ENCODE peak calls at places on chromosomes 5 and 9, in four cellular contexts. One of them, this sample, is unnamed.

GRCh38 chr5:177603631-177604030 is 3.7 kb downstream of the B4GALT7 start:
- DNase-seq in tibial artery: no peak
- DNase-seq in mesendoderm: no peak
- DNase-seq in heart left ventricle: no peak
- DNase-seq in this sample: no peak

GRCh38 chr5:74141053-74141452 is 499.5 kb downstream of the ENC1 start:
- DNase-seq in tibial artery: no peak
- DNase-seq in mesendoderm: no peak
- DNase-seq in heart left ventricle: no peak
- DNase-seq in this sample: no peak

GRCh38 chr5:3995954-3996619 is 400.5 kb downstream of the IRX1 start:
- DNase-seq in tibial artery: no peak
- DNase-seq in mesendoderm: peak; percentile 55
- DNase-seq in heart left ventricle: no peak
- DNase-seq in this sample: no peak

GRCh38 chr9:21234153-21234687 is 5.6 kb downstream of the IFNA14 start:
- DNase-seq in tibial artery: no peak
- DNase-seq in mesendoderm: no peak
- DNase-seq in heart left ventricle: no peak
- DNase-seq in this sample: no peak

GRCh38 chr9:34457266-34458012 is 931 bp downstream of the FAM219A start:
- DNase-seq in tibial artery: peak; percentile 91
- DNase-seq in mesendoderm: peak; percentile 86
- DNase-seq in heart left ventricle: peak; percentile 85
- DNase-seq in this sample: peak; percentile 84

GRCh38 chr5:83011990-83012389 is 65.2 kb downstream of the TMEM167A start:
- DNase-seq in tibial artery: no peak
- DNase-seq in mesendoderm: no peak
- DNase-seq in heart left ventricle: no peak
- DNase-seq in this sample: no peak

GRCh38 chr5:30106596-30106995 is 1086.9 kb upstream of the CDH6 start:
- DNase-seq in tibial artery: no peak
- DNase-seq in mesendoderm: no peak
- DNase-seq in heart left ventricle: no peak
- DNase-seq in this sample: no peak

GRCh38 chr5:81353189-81353588 is 40.7 kb downstream of the ACOT12 start:
- DNase-seq in tibial artery: no peak
- DNase-seq in mesendoderm: no peak
- DNase-seq in heart left ventricle: no peak
- DNase-seq in this sample: no peak

GRCh38 chr5:136424835-136425694 is 59.7 kb upstream of the TRPC7 start:
- DNase-seq in tibial artery: peak; percentile 71
- DNase-seq in mesendoderm: peak; percentile 89
- DNase-seq in heart left ventricle: peak; percentile 59
- DNase-seq in this sample: peak; percentile 61

GRCh38 chr5:127426661-127427060 is 90.8 kb upstream of the PRRC1 start:
- DNase-seq in tibial artery: no peak
- DNase-seq in mesendoderm: no peak
- DNase-seq in heart left ventricle: no peak
- DNase-seq in this sample: peak; percentile 30

GRCh38 chr9:96048954-96049831 is 173.7 kb downstream of the ERCC6L2 start:
- DNase-seq in tibial artery: peak; percentile 98
- DNase-seq in mesendoderm: no peak
- DNase-seq in heart left ventricle: peak; percentile 54
- DNase-seq in this sample: peak; percentile 27

GRCh38 chr9:35318741-35319140 is 156.9 kb downstream of the UNC13B start:
- DNase-seq in tibial artery: peak; percentile 72
- DNase-seq in mesendoderm: no peak
- DNase-seq in heart left ventricle: no peak
- DNase-seq in this sample: no peak

GRCh38 chr9:98900244-98900643 is 43.5 kb upstream of the COL15A1 start:
- DNase-seq in tibial artery: no peak
- DNase-seq in mesendoderm: no peak
- DNase-seq in heart left ventricle: no peak
- DNase-seq in this sample: no peak

GRCh38 chr5:154190652-154191304 is at the start of gene GALNT10:
- DNase-seq in tibial artery: peak; percentile 75
- DNase-seq in mesendoderm: peak; percentile 71
- DNase-seq in heart left ventricle: peak; percentile 78
- DNase-seq in this sample: peak; percentile 73

GRCh38 chr9:93097496-93098205 is 1.6 kb downstream of the CARD19 start:
- DNase-seq in tibial artery: peak; percentile 87
- DNase-seq in mesendoderm: no peak
- DNase-seq in heart left ventricle: peak; percentile 30
- DNase-seq in this sample: no peak

GRCh38 chr9:78301466-78301865 is 4.5 kb downstream of the PSAT1 start:
- DNase-seq in tibial artery: no peak
- DNase-seq in mesendoderm: no peak
- DNase-seq in heart left ventricle: no peak
- DNase-seq in this sample: no peak

GRCh38 chr5:107744418-107745330 is 73.9 kb upstream of the EFNA5 start:
- DNase-seq in tibial artery: no peak
- DNase-seq in mesendoderm: peak; percentile 18
- DNase-seq in heart left ventricle: no peak
- DNase-seq in this sample: no peak

GRCh38 chr5:32136342-32136741 is 37.8 kb downstream of the GOLPH3 start:
- DNase-seq in tibial artery: no peak
- DNase-seq in mesendoderm: no peak
- DNase-seq in heart left ventricle: no peak
- DNase-seq in this sample: no peak

GRCh38 chr9:3873818-3874217 is 348.0 kb upstream of the RFX3 start:
- DNase-seq in tibial artery: no peak
- DNase-seq in mesendoderm: peak; percentile 53
- DNase-seq in heart left ventricle: no peak
- DNase-seq in this sample: no peak

GRCh38 chr5:77409870-77410621 is 82.1 kb downstream of the WDR41 start:
- DNase-seq in tibial artery: no peak
- DNase-seq in mesendoderm: no peak
- DNase-seq in heart left ventricle: no peak
- DNase-seq in this sample: no peak

GRCh38 chr5:129767927-129768380 is 20.1 kb downstream of the MINAR2 start:
- DNase-seq in tibial artery: peak; percentile 65
- DNase-seq in mesendoderm: peak; percentile 91
- DNase-seq in heart left ventricle: peak; percentile 35
- DNase-seq in this sample: peak; percentile 15

GRCh38 chr5:68460147-68460760 is 244.7 kb downstream of the PIK3R1 start:
- DNase-seq in tibial artery: no peak
- DNase-seq in mesendoderm: peak; percentile 65
- DNase-seq in heart left ventricle: no peak
- DNase-seq in this sample: no peak

GRCh38 chr5:177293819-177294581 is 9.5 kb downstream of the RAB24 start:
- DNase-seq in tibial artery: no peak
- DNase-seq in mesendoderm: no peak
- DNase-seq in heart left ventricle: no peak
- DNase-seq in this sample: no peak

GRCh38 chr9:17063535-17064135 is 71.2 kb upstream of the CNTLN start:
- DNase-seq in tibial artery: no peak
- DNase-seq in mesendoderm: peak; percentile 70
- DNase-seq in heart left ventricle: no peak
- DNase-seq in this sample: no peak

GRCh38 chr9:137317979-137318511 is 16.0 kb upstream of the NRARP start:
- DNase-seq in tibial artery: peak; percentile 65
- DNase-seq in mesendoderm: no peak
- DNase-seq in heart left ventricle: peak; percentile 49
- DNase-seq in this sample: peak; percentile 19

GRCh38 chr9:136690104-136690840 is 3.0 kb upstream of the AGPAT2 start:
- DNase-seq in tibial artery: no peak
- DNase-seq in mesendoderm: no peak
- DNase-seq in heart left ventricle: peak; percentile 92
- DNase-seq in this sample: peak; percentile 86

GRCh38 chr5:174503461-174504265 is 220.7 kb upstream of the MSX2 start:
- DNase-seq in tibial artery: no peak
- DNase-seq in mesendoderm: no peak
- DNase-seq in heart left ventricle: no peak
- DNase-seq in this sample: no peak

GRCh38 chr5:58077387-58077786 is 382.5 kb downstream of the PLK2 start:
- DNase-seq in tibial artery: no peak
- DNase-seq in mesendoderm: no peak
- DNase-seq in heart left ventricle: no peak
- DNase-seq in this sample: no peak

GRCh38 chr9:101226161-101226560 is 158.6 kb downstream of the BAAT start:
- DNase-seq in tibial artery: no peak
- DNase-seq in mesendoderm: no peak
- DNase-seq in heart left ventricle: no peak
- DNase-seq in this sample: no peak

GRCh38 chr5:79093762-79094161 is 17.8 kb upstream of the BHMT start:
- DNase-seq in tibial artery: no peak
- DNase-seq in mesendoderm: peak; percentile 55
- DNase-seq in heart left ventricle: no peak
- DNase-seq in this sample: no peak

GRCh38 chr5:128199104-128199503 is 115.5 kb downstream of the SLC12A2 start:
- DNase-seq in tibial artery: no peak
- DNase-seq in mesendoderm: no peak
- DNase-seq in heart left ventricle: no peak
- DNase-seq in this sample: no peak

GRCh38 chr5:78779771-78780616 is 131.4 kb upstream of the LHFPL2 start:
- DNase-seq in tibial artery: no peak
- DNase-seq in mesendoderm: peak; percentile 41
- DNase-seq in heart left ventricle: peak; percentile 39
- DNase-seq in this sample: no peak

DNA sequence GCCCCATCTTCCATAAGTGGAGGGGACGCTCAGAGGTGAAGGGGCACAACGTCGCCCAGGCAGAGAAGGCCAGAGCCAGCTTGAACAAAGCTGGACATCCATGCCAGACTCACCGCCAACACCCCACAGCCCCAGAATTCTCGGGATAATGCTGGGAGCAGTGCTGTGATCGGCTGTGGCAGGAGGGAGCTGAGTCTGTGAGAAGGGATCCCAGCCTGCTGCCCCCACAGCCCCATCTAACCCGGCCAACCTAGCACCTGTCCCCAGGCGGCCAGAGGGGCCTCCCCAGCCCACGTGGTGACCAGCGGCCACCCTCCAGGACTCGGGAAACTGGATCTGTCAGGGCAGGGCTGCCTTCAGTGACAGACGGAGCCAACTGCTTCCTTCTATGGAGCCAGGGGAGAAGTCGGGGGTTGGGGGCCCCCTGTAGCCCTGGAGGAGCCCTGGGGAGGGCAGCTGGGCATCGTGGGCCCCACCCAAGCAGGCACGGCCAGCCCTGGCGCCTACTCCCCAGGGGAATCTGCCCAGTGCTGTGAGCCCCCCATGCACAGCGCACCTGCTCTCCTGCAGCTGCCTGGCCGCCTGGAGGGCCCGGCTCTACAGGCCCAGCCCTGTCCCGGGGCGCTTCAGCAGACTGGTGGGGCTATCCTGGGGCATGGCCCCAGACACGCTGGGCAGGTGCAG is 6.0 kb downstream of the BRD3 start:
- DNase-seq in tibial artery: no peak
- DNase-seq in mesendoderm: no peak
- DNase-seq in heart left ventricle: no peak
- DNase-seq in this sample: no peak
- H3K4me3 ChIP-seq in tibial artery: no peak overlapping the region
- H3K4me3 ChIP-seq in mesendoderm: no peak overlapping the region
- H3K4me3 ChIP-seq in heart left ventricle: no peak overlapping the region
- H3K4me3 ChIP-seq in this sample: no peak overlapping the region

DNA sequence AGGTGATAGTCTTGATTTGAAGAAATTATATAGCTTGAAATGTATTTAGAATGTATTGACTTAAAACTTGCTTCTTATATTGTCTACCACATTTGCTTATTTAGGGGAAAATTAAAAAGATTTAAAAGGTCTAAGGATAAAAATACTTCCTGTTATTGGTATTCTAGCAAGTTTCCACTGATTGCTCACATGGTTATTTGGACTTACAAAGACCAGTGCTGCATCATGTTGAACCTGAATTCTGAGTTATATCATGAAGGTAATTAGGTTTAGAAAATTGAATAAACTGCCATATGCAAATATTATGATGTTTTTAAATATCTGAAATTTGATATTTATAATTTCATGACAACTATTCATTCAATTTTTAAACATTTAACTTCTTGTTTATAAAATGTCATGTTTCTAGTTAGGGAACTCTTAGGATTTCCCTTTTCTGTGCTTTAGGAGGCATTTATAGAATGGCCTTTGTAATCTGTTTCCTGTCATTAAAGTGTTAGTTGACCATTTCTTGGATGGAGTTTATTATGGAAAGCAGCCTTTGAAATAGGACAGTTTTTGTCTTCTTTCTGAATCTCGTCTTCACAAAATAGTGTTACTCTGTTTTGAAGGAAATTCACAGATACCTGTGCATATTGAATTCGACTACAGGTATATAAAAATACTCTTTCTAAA is 85.8 kb downstream of the MTREX start:
- DNase-seq in tibial artery: no peak
- DNase-seq in mesendoderm: no peak
- DNase-seq in heart left ventricle: no peak
- DNase-seq in this sample: no peak
- H3K27ac ChIP-seq in tibial artery: no peak overlapping the region
- H3K27ac ChIP-seq in mesendoderm: no peak overlapping the region
- H3K27ac ChIP-seq in heart left ventricle: no peak overlapping the region
- H3K27ac ChIP-seq in this sample: no peak overlapping the region

DNA sequence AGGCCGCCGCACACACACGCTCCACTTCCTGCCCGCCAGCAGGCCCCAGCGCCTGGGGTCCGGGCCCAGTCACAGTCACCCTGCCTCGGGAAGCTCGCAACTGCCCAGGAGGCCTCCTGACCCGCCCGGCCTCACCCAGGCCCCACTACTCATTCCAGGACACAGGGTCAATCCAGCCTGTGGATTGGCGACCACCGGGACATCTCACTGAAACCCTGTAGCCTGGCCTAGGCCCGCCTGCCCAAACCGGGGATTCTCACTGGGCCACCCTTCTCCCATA is 2.7 kb upstream of the IRX4 start:
- DNase-seq in tibial artery: no peak
- DNase-seq in mesendoderm: peak; percentile 13
- DNase-seq in heart left ventricle: no peak
- DNase-seq in this sample: peak; percentile 13
- H3K4me3 ChIP-seq in tibial artery: no peak overlapping the region
- H3K4me3 ChIP-seq in mesendoderm: no peak overlapping the region
- H3K4me3 ChIP-seq in heart left ventricle: peak overlapping the region; percentile 54
- H3K4me3 ChIP-seq in this sample: peak overlapping the region; percentile 71

DNA sequence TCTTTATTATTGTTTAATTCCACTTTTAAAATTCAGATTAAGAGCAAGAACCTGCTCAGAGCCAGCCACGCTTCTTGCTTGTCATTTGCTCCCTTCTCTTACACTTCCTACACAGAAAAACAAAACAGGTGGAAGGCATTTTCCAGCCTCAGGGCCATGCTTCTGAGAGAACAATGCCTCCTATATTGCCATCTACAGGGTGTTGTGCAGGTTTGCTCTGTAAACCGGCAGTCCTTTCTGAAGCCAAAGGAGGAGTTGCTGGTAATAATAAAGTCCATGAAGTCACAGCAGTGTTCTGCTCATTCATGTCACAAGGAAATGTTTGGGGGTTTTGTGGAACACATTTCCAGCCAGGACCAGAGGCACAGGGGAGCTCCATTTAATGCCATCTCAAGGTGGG is 16.1 kb upstream of the PRLR start:
- DNase-seq in tibial artery: no peak
- DNase-seq in mesendoderm: peak; percentile 72
- DNase-seq in heart left ventricle: no peak
- DNase-seq in this sample: no peak
- H3K27ac ChIP-seq in tibial artery: peak overlapping the region; percentile 56
- H3K27ac ChIP-seq in mesendoderm: no peak overlapping the region
- H3K27ac ChIP-seq in heart left ventricle: no peak overlapping the region
- H3K27ac ChIP-seq in this sample: peak overlapping the region; percentile 23

This sample was measured in left ventricle myocardium inferior.